ENCODE peak calls at places on chromosome 1, in eight cellular contexts. X is GM23338, A is breast epithelium, K is GM12878, U is HCT116, P is GM12891, H is GM12892, L is suprapubic skin. E is an unnamed sample.

GRCh38 chr1:41102208-41102607 is 80.7 kb upstream of the SLFNL1 start:
- DNase-seq in X (no peak), A (peak; percentile 91), K (no peak), U (no peak), P (no peak), H (no peak), L (peak; percentile 90), E (peak; percentile 97)

GRCh38 chr1:204081156-204081790 is 8.4 kb downstream of the SOX13 start:
- DNase-seq in X (no peak), A (no peak), K (no peak), U (no peak), P (no peak), H (no peak), L (no peak), E (peak; percentile 64)

GRCh38 chr1:151611288-151611790 is 511 bp upstream of the SNX27 start:
- DNase-seq in X (no peak), A (no peak), K (no peak), U (no peak), P (no peak), H (no peak), L (no peak), E (peak; percentile 80)

GRCh38 chr1:117367769-117368059 is 465 bp downstream of the MAN1A2 start:
- DNase-seq in X (no peak), A (no peak), K (no peak), U (no peak), P (no peak), H (no peak), L (no peak), E (no peak)

GRCh38 chr1:245378352-245379144 is 223.8 kb downstream of the KIF26B start:
- DNase-seq in X (peak; percentile 57), A (no peak), K (no peak), U (no peak), P (no peak), H (no peak), L (no peak), E (no peak)

GRCh38 chr1:99680258-99680657 is 34.3 kb downstream of the PALMD start:
- DNase-seq in X (no peak), A (no peak), K (no peak), U (no peak), P (no peak), H (no peak), L (no peak), E (no peak)

GRCh38 chr1:69167876-69168275 is 399.8 kb upstream of the LRRC7 start:
- DNase-seq in X (no peak), A (no peak), K (no peak), U (no peak), P (no peak), H (no peak), L (no peak), E (no peak)

GRCh38 chr1:85624361-85624760 is 43.8 kb downstream of the CCN1 start:
- DNase-seq in X (no peak), A (no peak), K (no peak), U (no peak), P (no peak), H (no peak), L (no peak), E (no peak)

GRCh38 chr1:43058545-43059360 is 100.1 kb upstream of the SLC2A1 start:
- DNase-seq in X (peak; percentile 26), A (no peak), K (no peak), U (no peak), P (no peak), H (no peak), L (no peak), E (no peak)

GRCh38 chr1:112904071-112904830 is 51.7 kb downstream of the SLC16A1 start:
- DNase-seq in X (no peak), A (no peak), K (no peak), U (peak; percentile 36), P (no peak), H (no peak), L (no peak), E (no peak)

GRCh38 chr1:224800486-224801119 is 128.9 kb upstream of the DNAH14 start:
- DNase-seq in X (peak; percentile 56), A (no peak), K (no peak), U (no peak), P (no peak), H (no peak), L (no peak), E (no peak)

GRCh38 chr1:18575620-18576019 is 55.0 kb upstream of the PAX7 start:
- DNase-seq in X (peak; percentile 97), A (no peak), K (no peak), U (peak; percentile 38), P (peak; percentile 51), H (peak; percentile 46), L (no peak), E (peak; percentile 69)

GRCh38 chr1:207917086-207917485 is 6.2 kb upstream of the CD34 start:
- DNase-seq in X (no peak), A (no peak), K (no peak), U (no peak), P (no peak), H (no peak), L (no peak), E (no peak)

GRCh38 chr1:229848762-229849677 is 218.0 kb upstream of the GALNT2 start:
- DNase-seq in X (peak; percentile 73), A (no peak), K (no peak), U (peak; percentile 39), P (no peak), H (no peak), L (no peak), E (no peak)

GRCh38 chr1:192243721-192244120 is 73.1 kb upstream of the RGS21 start:
- DNase-seq in X (no peak), A (no peak), K (no peak), U (no peak), P (no peak), H (no peak), L (no peak), E (no peak)

GRCh38 chr1:154324669-154325582 is at the start of gene ATP8B2:
- DNase-seq in X (peak; percentile 93), A (no peak), K (no peak), U (peak; percentile 59), P (peak; percentile 79), H (peak; percentile 89), L (peak; percentile 88), E (peak; percentile 88)
- TF ChIP-seq POLR2AphosphoS5 in X (peak; percentile 38), A (no peak), K (no peak), U (no peak), P (no peak), H (no peak), L (no peak), E (peak; percentile 32)

DNA sequence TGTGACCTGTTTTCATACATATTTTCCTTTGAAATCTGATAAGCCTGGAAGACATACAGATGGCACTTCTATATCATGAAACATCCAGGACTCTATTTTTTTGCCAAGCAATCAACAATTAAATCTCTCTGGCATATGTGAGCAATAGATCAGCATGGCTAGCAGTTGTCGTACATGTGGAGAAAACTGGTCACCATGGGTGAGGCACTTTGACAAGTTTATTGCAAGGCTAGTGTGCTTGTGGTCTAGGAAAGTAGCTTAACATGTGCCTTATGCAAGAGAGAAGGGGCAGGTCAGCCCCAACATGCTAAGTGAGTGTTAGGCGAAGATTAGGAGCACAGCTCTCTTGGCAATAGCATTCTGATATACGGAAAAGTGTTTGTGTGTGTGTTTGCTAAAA is 14.3 kb downstream of the PRRX1 start:
- DNase-seq in X (no peak), A (no peak), K (no peak), U (no peak), P (no peak), H (no peak), L (no peak), E (no peak)
- TF ChIP-seq POLR2AphosphoS5 in X (no peak), A (no peak), K (no peak), U (no peak), P (no peak), H (no peak), L (peak; percentile 52), E (no peak)

GRCh38 chr1:219132939-219133338 is 40.7 kb upstream of the LYPLAL1 start:
- DNase-seq in X (no peak), A (no peak), K (no peak), U (no peak), P (no peak), H (no peak), L (no peak), E (no peak)

GRCh38 chr1:219143735-219144134 is 29.9 kb upstream of the LYPLAL1 start:
- DNase-seq in X (no peak), A (no peak), K (no peak), U (no peak), P (no peak), H (no peak), L (no peak), E (no peak)

GRCh38 chr1:219140308-219140877 is 33.3 kb upstream of the LYPLAL1 start:
- DNase-seq in X (no peak), A (no peak), K (no peak), U (no peak), P (no peak), H (no peak), L (no peak), E (no peak)

DNA sequence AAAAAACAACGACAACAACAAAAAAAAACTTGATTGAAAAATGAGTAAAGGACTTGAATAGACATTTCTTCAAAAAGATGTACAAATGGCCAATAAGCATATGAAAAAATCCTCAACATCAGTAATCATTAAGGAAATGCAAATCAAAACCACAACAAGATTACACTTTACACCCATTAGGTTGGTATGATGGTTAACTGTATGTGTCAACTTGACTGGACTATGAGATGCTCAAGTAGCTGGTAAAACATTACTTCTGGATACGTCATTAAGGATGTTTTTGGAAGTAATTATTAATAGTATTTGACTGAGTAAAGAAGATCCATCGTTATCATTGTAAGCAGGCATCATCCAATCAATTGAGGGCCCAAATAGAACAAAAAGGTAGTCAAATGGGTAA is 34.9 kb upstream of the LYPLAL1 start:
- DNase-seq in X (no peak), A (no peak), K (no peak), U (no peak), P (no peak), H (no peak), L (no peak), E (no peak)
- TF ChIP-seq POLR2AphosphoS5 in X (no peak), A (no peak), K (no peak), U (no peak), P (no peak), H (no peak), L (no peak), E (no peak)

GRCh38 chr1:24727490-24728214 is 17.6 kb upstream of the CLIC4 start:
- DNase-seq in X (no peak), A (no peak), K (peak; percentile 71), U (no peak), P (peak; percentile 52), H (peak; percentile 65), L (no peak), E (peak; percentile 94)
- TF ChIP-seq POLR2AphosphoS5 in X (no peak), A (peak; percentile 36), K (no peak), U (no peak), P (no peak), H (no peak), L (no peak), E (peak; percentile 51)

E was measured in sigmoid colon.